ENCODE peak calls at places on chromosomes 12 and 14, in ten cellular contexts. J is endodermal cell; C is OCI-LY7; S is fibroblast of villous mesenchyme; W is tibial nerve; D is lower leg skin; F is tibial artery; Z is CD4-positive, alpha-beta memory T cell; N is adrenal gland; P is CD8-positive, alpha-beta T cell. O is an unnamed sample.
A peak's percentile ranks its signal among the peaks of the same experiment; 100 is the strongest.

GRCh38 chr14:37894463-37894862 is 299.0 kb downstream of the TTC6 start:
- DNase-seq in C (no peak), F (no peak), P (no peak), J (peak; percentile 60), D (no peak), S (no peak), W (no peak), N (no peak), Z (no peak), O (no peak)

GRCh38 chr12:92136883-92137582 is 8.6 kb downstream of the BTG1 start:
- DNase-seq in Z (no peak), N (no peak), C (peak; percentile 38), P (no peak), W (no peak), J (no peak), S (peak; percentile 90), F (no peak), D (no peak), O (peak; percentile 60)

GRCh38 chr14:63938198-63939005 is 85.6 kb downstream of the SYNE2 start:
- DNase-seq in Z (peak; percentile 26), W (no peak), P (no peak), J (no peak), D (peak; percentile 67), C (peak; percentile 33), S (peak; percentile 43), N (peak; percentile 45), F (no peak), O (peak; percentile 42)

GRCh38 chr12:80186727-80187217 is 87.4 kb downstream of the OTOGL start:
- DNase-seq in F (peak; percentile 69), C (peak; percentile 50), N (peak; percentile 73), S (peak; percentile 97), Z (peak; percentile 39), P (no peak), J (peak; percentile 81), D (no peak), W (peak; percentile 32), O (peak; percentile 54)

GRCh38 chr12:107917912-107918800 is 143.7 kb downstream of the ASCL4 start:
- DNase-seq in W (no peak), N (no peak), F (no peak), J (peak; percentile 87), D (no peak), Z (no peak), C (peak; percentile 34), P (no peak), S (peak; percentile 12), O (no peak)

GRCh38 chr12:92493816-92494215 is 209.0 kb upstream of the PLEKHG7 start:
- DNase-seq in D (no peak), C (no peak), Z (no peak), F (no peak), J (no peak), N (no peak), W (no peak), S (no peak), P (no peak), O (no peak)

GRCh38 chr12:59084758-59085383 is 164.6 kb upstream of the LRIG3 start:
- DNase-seq in P (no peak), J (peak; percentile 73), S (peak; percentile 61), F (no peak), N (peak; percentile 21), C (no peak), W (no peak), Z (no peak), D (no peak), O (no peak)

GRCh38 chr12:23055004-23055403 is 430.0 kb downstream of the ETNK1 start:
- DNase-seq in C (peak; percentile 18), Z (no peak), F (no peak), D (no peak), W (no peak), N (no peak), P (no peak), S (peak; percentile 5), J (peak; percentile 93), O (no peak)

GRCh38 chr12:131800594-131801135 is 27.5 kb upstream of the MMP17 start:
- DNase-seq in F (no peak), J (no peak), Z (no peak), P (no peak), C (no peak), D (no peak), W (no peak), N (no peak), S (no peak), O (no peak)

GRCh38 chr12:12387521-12387920 is 30.6 kb downstream of the BORCS5 start:
- DNase-seq in Z (no peak), J (no peak), D (no peak), S (peak; percentile 55), C (no peak), F (no peak), W (no peak), P (no peak), N (no peak), O (no peak)

GRCh38 chr12:12380949-12381593 is 24.2 kb downstream of the BORCS5 start:
- DNase-seq in J (no peak), D (no peak), C (no peak), W (no peak), F (no peak), N (no peak), Z (no peak), S (no peak), P (no peak), O (no peak)

GRCh38 chr12:12381982-12382381 is 25.1 kb downstream of the BORCS5 start:
- DNase-seq in C (no peak), P (no peak), N (no peak), F (no peak), W (no peak), Z (no peak), J (no peak), S (no peak), D (no peak), O (no peak)

GRCh38 chr12:12379831-12380730 is 23.2 kb downstream of the BORCS5 start:
- DNase-seq in D (no peak), C (no peak), F (no peak), W (no peak), P (no peak), S (no peak), N (no peak), Z (peak; percentile 93), J (no peak), O (no peak)

DNA sequence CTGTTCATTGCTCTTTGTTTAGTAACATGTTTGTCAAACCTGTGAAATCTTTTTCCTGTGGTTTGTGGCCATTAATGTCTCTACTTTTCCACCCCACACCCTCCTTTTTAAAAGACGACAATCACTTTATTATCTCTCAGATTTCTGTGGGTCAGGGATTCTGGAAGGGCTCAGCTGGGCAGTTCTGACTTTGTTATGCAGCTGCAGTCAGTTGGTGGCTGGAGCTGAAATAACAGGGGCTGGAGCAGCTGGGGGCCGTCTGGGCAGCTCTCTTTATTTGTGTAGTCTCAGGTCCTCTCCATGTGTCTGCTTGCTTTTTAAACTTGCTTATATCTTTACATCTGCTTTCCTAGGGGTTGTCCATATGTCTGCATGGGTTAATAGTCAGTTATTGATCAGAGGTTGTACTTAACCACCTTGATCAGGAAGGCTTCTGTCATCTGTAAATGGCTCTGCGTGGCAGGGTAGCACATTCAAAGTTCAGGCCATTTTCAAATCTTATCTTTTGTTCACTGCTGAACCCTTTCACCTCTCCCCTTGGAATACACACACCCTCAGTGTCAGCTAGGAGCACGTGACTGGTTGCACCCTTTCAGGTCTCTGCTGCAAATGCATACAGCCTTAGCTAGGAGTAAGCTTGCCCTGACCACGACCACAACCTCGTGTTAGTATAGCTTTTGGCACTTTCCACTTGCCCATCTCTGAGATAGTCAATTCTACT is 27.9 kb downstream of the BORCS5 start:
- DNase-seq in Z (peak; percentile 47), P (peak; percentile 20), S (no peak), D (no peak), F (no peak), J (peak; percentile 79), C (no peak), N (no peak), W (no peak), O (no peak)
- H3K4me3 ChIP-seq in Z (no peak overlapping the region), P (no peak overlapping the region), S (no peak overlapping the region), D (no peak overlapping the region), F (no peak overlapping the region), J (no peak overlapping the region), C (no peak overlapping the region), N (no peak overlapping the region), W (no peak overlapping the region), O (no peak overlapping the region)

DNA sequence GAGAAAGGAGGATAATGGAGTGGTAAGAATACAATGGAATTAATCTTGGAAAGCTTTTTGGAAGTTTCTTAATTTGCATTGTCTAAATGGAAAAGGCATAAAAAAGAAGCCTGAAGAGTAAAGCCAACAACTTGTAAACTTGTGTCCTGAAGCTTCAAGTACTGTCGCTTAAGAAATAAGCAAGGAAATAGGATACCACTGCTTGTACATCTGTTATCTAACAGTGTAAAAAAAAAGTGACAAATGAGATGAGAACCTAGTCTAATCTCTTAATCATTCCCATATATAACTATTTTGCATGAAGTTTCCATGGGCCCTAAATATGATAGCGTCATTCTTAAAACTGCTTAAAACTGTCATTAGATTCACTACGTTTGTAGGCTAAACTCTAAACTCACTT is 134.0 kb upstream of the DYRK2 start:
- DNase-seq in W (no peak), F (no peak), P (no peak), Z (no peak), S (no peak), C (no peak), D (no peak), N (no peak), J (no peak), O (no peak)
- H3K4me3 ChIP-seq in W (no peak overlapping the region), F (no peak overlapping the region), P (no peak overlapping the region), Z (no peak overlapping the region), S (no peak overlapping the region), C (no peak overlapping the region), D (no peak overlapping the region), N (no peak overlapping the region), J (no peak overlapping the region), O (no peak overlapping the region)

DNA sequence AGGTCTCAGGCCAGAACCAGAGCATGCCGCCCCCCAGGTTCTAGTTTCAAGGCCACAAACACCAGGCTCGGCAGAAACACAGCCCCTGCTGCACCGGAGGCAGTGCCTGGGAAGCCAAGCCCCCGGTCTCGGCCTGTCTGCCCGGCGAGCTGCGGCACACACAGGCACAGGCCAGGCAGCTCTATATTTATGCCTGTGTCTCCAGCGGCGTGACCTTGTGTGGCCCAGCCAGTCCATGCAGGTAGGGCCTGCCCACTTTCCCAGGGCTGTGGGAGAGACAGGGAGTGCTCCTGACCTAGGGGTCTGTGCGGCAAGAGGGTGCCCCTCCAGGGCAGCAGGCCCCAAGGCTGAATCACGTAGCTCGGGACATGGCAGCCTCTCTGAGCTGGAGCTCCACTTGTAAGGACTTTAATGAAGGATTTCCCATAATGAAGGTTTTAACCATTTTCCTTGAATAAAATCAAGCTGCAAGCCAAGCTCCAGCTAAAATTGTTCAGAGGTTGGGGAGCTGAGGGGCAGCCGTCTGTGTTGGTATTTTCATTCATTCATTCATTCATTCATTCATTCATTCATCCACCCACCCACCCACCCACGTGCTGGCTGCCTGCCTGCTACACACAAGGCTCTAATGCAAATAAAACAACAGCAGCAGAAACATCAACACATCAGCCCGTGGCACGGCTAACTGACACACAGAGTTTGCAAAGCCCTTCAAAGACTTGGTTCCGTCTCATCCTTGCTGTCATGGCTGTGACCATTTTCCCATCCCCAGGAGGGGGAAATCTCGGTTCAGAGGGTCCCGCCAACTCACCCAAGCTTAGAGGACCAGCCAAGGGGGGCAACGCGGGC is 92.0 kb downstream of the RFLNA start:
- DNase-seq in D (no peak), P (no peak), Z (no peak), C (no peak), W (no peak), F (no peak), J (no peak), S (peak; percentile 34), N (peak; percentile 61), O (no peak)
- H3K4me3 ChIP-seq in D (no peak overlapping the region), P (no peak overlapping the region), Z (no peak overlapping the region), C (no peak overlapping the region), W (peak overlapping the region; percentile 44), F (peak overlapping the region; percentile 64), J (no peak overlapping the region), S (peak overlapping the region; percentile 70), N (peak overlapping the region; percentile 75), O (peak overlapping the region; percentile 64)

GRCh38 chr14:91284791-91285548 is 40.5 kb upstream of the GPR68 start:
- DNase-seq in C (peak; percentile 85), F (no peak), N (no peak), P (no peak), Z (no peak), S (peak; percentile 72), W (no peak), J (no peak), D (no peak), O (no peak)
- H3K4me3 ChIP-seq in C (peak overlapping the region; percentile 16), F (no peak overlapping the region), N (no peak overlapping the region), P (no peak overlapping the region), Z (no peak overlapping the region), S (no peak overlapping the region), W (no peak overlapping the region), J (no peak overlapping the region), D (no peak overlapping the region), O (no peak overlapping the region)

O was measured in epithelial cell of proximal tubule.